ENCODE peak calls at places on chromosome 7, in ten cellular contexts. K is stimulated activated CD8-positive, alpha-beta memory T cell treated with anti-CD3 and anti-CD28 coated beads, Interleukin-12 subunit alpha, Interleukin-12 subunit beta, amount 100 ng/mL, for 1 hour; C is stimulated activated CD4-positive, alpha-beta T cell treated with anti-CD3 and anti-CD28 coated beads, Interleukin-4, amount 100 ng/mL, for 4 hours; P is HEK293T; Q is activated T-helper 1 cell treated with Interleukin-2 at 50 U/mL for 16 hours; S is amniotic stem cell; V is HS-5; N is cerebellum; F is adrenal gland; R is H54. J is an unnamed sample.

GRCh38 chr7:28726563-28726962 is 231.6 kb downstream of the TRIL start:
- DNase-seq in K (no peak), C (no peak), P (no peak), Q (no peak), S (no peak), V (no peak), N (no peak), F (no peak), R (no peak), J (no peak)

GRCh38 chr7:47576031-47576908 is 5.6 kb downstream of the TNS3 start:
- DNase-seq in K (no peak), C (no peak), P (no peak), Q (no peak), S (no peak), V (no peak), N (no peak), F (peak; percentile 90), R (no peak), J (peak; percentile 94)

GRCh38 chr7:36192877-36193276 is 39.8 kb downstream of the EEPD1 start:
- DNase-seq in K (no peak), C (no peak), P (no peak), Q (no peak), S (no peak), V (no peak), N (no peak), F (no peak), R (no peak), J (no peak)

GRCh38 chr7:75727881-75728592 is 10.7 kb downstream of the HIP1 start:
- DNase-seq in K (no peak), C (peak; percentile 2), P (no peak), Q (no peak), S (no peak), V (no peak), N (peak; percentile 45), F (no peak), R (peak; percentile 55), J (peak; percentile 66)

GRCh38 chr7:94997547-94997946 is 90.2 kb downstream of the PPP1R9A start:
- DNase-seq in K (no peak), C (no peak), P (no peak), Q (no peak), S (no peak), V (no peak), N (no peak), F (no peak), R (no peak), J (no peak)

GRCh38 chr7:21141476-21141875 is 286.4 kb upstream of the SP4 start:
- DNase-seq in K (no peak), C (no peak), P (no peak), Q (no peak), S (no peak), V (no peak), N (no peak), F (no peak), R (no peak), J (no peak)

GRCh38 chr7:71480814-71481213 is 348.9 kb downstream of the GALNT17 start:
- DNase-seq in K (no peak), C (no peak), P (no peak), Q (no peak), S (no peak), V (no peak), N (no peak), F (no peak), R (no peak), J (no peak)

GRCh38 chr7:54839538-54840213 is 80.7 kb upstream of the SEC61G start:
- DNase-seq in K (no peak), C (no peak), P (peak; percentile 29), Q (no peak), S (no peak), V (no peak), N (peak; percentile 2), F (peak; percentile 72), R (peak; percentile 92), J (peak; percentile 77)

GRCh38 chr7:47350425-47350824 is 231.5 kb downstream of the TNS3 start:
- DNase-seq in K (no peak), C (no peak), P (no peak), Q (no peak), S (no peak), V (no peak), N (no peak), F (no peak), R (no peak), J (no peak)

GRCh38 chr7:114084381-114085312 is 165.8 kb upstream of the PPP1R3A start:
- DNase-seq in K (no peak), C (no peak), P (peak; percentile 19), Q (no peak), S (no peak), V (no peak), N (no peak), F (peak; percentile 63), R (no peak), J (peak; percentile 58)

GRCh38 chr7:84176716-84177115 is 17.9 kb downstream of the SEMA3A start:
- DNase-seq in K (no peak), C (no peak), P (no peak), Q (no peak), S (no peak), V (no peak), N (no peak), F (no peak), R (no peak), J (no peak)

GRCh38 chr7:936131-937054 is 18.1 kb downstream of the ADAP1 start:
- DNase-seq in K (no peak), C (no peak), P (no peak), Q (no peak), S (no peak), V (no peak), N (no peak), F (no peak), R (peak; percentile 100), J (peak; percentile 45)

GRCh38 chr7:6419310-6419773 is 28.4 kb downstream of the DAGLB start:
- DNase-seq in K (no peak), C (no peak), P (no peak), Q (no peak), S (no peak), V (no peak), N (peak; percentile 93), F (no peak), R (no peak), J (no peak)

GRCh38 chr7:71770269-71770907 is 638.4 kb downstream of the GALNT17 start:
- DNase-seq in K (no peak), C (no peak), P (no peak), Q (no peak), S (no peak), V (no peak), N (no peak), F (no peak), R (no peak), J (no peak)

GRCh38 chr7:38105874-38106483 is 72.1 kb upstream of the STARD3NL start:
- DNase-seq in K (no peak), C (no peak), P (peak; percentile 47), Q (no peak), S (no peak), V (peak; percentile 31), N (peak; percentile 30), F (peak; percentile 56), R (peak; percentile 26), J (peak; percentile 57)

GRCh38 chr7:116317907-116318306 is 107.6 kb downstream of the TES start:
- DNase-seq in K (no peak), C (no peak), P (no peak), Q (no peak), S (no peak), V (no peak), N (no peak), F (no peak), R (no peak), J (no peak)

GRCh38 chr7:157047148-157047547 is 36.7 kb upstream of the MNX1 start:
- DNase-seq in K (no peak), C (no peak), P (peak; percentile 8), Q (no peak), S (no peak), V (no peak), N (no peak), F (peak; percentile 18), R (no peak), J (peak; percentile 76)

GRCh38 chr7:111516612-111517011 is 45.7 kb downstream of the IMMP2L start:
- DNase-seq in K (no peak), C (no peak), P (no peak), Q (no peak), S (no peak), V (no peak), N (no peak), F (no peak), R (no peak), J (peak; percentile 83)

GRCh38 chr7:94067047-94067446 is 62.9 kb upstream of the BET1 start:
- DNase-seq in K (no peak), C (no peak), P (no peak), Q (no peak), S (no peak), V (no peak), N (no peak), F (no peak), R (no peak), J (peak; percentile 56)

GRCh38 chr7:84058311-84059076 is 136.1 kb downstream of the SEMA3A start:
- DNase-seq in K (no peak), C (no peak), P (no peak), Q (no peak), S (no peak), V (no peak), N (no peak), F (no peak), R (no peak), J (peak; percentile 67)

GRCh38 chr7:30845426-30846135 is 66.1 kb upstream of the AQP1 start:
- DNase-seq in K (no peak), C (no peak), P (no peak), Q (no peak), S (peak; percentile 28), V (peak; percentile 4), N (peak; percentile 92), F (peak; percentile 62), R (peak; percentile 77), J (peak; percentile 49)

GRCh38 chr7:101537205-101537604 is 91.9 kb downstream of the MYL10 start:
- DNase-seq in K (no peak), C (no peak), P (no peak), Q (no peak), S (no peak), V (no peak), N (no peak), F (peak; percentile 66), R (peak; percentile 68), J (peak; percentile 77)

GRCh38 chr7:79620291-79620690 is 166.8 kb upstream of the MAGI2 start:
- DNase-seq in K (no peak), C (no peak), P (no peak), Q (no peak), S (no peak), V (no peak), N (no peak), F (no peak), R (no peak), J (peak; percentile 42)

GRCh38 chr7:37916673-37917660 is at the start of gene SFRP4:
- DNase-seq in K (no peak), C (no peak), P (peak; percentile 64), Q (no peak), S (peak; percentile 68), V (peak; percentile 47), N (peak; percentile 60), F (peak; percentile 79), R (peak; percentile 52), J (peak; percentile 76)

GRCh38 chr7:140571537-140572122 is 69.0 kb downstream of the DENND2A start:
- DNase-seq in K (no peak), C (no peak), P (no peak), Q (no peak), S (no peak), V (no peak), N (no peak), F (no peak), R (no peak), J (peak; percentile 64)

GRCh38 chr7:119935418-119936025 is 337.5 kb upstream of the KCND2 start:
- DNase-seq in K (no peak), C (no peak), P (peak; percentile 5), Q (no peak), S (peak; percentile 21), V (no peak), N (peak; percentile 23), F (no peak), R (no peak), J (peak; percentile 47)